ENCODE peak calls at places on chromosomes 7 and 10, in five cellular contexts. C, I, T, K and O are unnamed samples.

GRCh38 chr7:157037028-157037427 is 26.6 kb upstream of the MNX1 start:
- DNase-seq in C (no peak), T (no peak), I (no peak), K (no peak), O (no peak)

GRCh38 chr10:75187961-75188426 is 22.6 kb upstream of the VDAC2 start:
- DNase-seq in K (peak; percentile 56), C (peak; percentile 63), T (peak; percentile 20), I (peak; percentile 69), O (no peak)

GRCh38 chr10:20115929-20116328 is 299.7 kb downstream of the PLXDC2 start:
- DNase-seq in C (no peak), I (no peak), K (no peak), T (no peak), O (no peak)

GRCh38 chr10:70053212-70053895 is 708 bp downstream of the MACROH2A2 start:
- DNase-seq in C (peak; percentile 80), T (no peak), K (no peak), I (no peak), O (no peak)

GRCh38 chr7:2517678-2518077 is 1.9 kb upstream of the LFNG start:
- DNase-seq in C (no peak), T (no peak), I (no peak), K (no peak), O (no peak)

GRCh38 chr7:157961731-157962457 is 625.1 kb downstream of the DNAJB6 start:
- DNase-seq in K (no peak), C (no peak), T (no peak), I (no peak), O (no peak)

GRCh38 chr7:29146888-29147609 is 712 bp upstream of the CPVL start:
- DNase-seq in C (no peak), K (no peak), I (peak; percentile 60), T (no peak), O (no peak)

GRCh38 chr10:110684800-110685446 is 40.8 kb downstream of the RBM20 start:
- DNase-seq in K (no peak), I (no peak), C (no peak), T (no peak), O (no peak)

GRCh38 chr7:93935112-93935511 is 13.6 kb downstream of the GNG11 start:
- DNase-seq in C (no peak), K (no peak), I (no peak), T (no peak), O (no peak)

GRCh38 chr10:17214486-17214885 is 13.0 kb upstream of the TRDMT1 start:
- DNase-seq in I (no peak), C (no peak), K (no peak), T (no peak), O (no peak)

GRCh38 chr10:35423505-35424306 is 87.4 kb downstream of the CCNY start:
- DNase-seq in T (no peak), I (no peak), C (no peak), K (no peak), O (no peak)

GRCh38 chr7:50793115-50793946 is 10.6 kb upstream of the GRB10 start:
- DNase-seq in I (no peak), C (peak; percentile 67), K (peak; percentile 86), T (no peak), O (peak; percentile 63)

GRCh38 chr10:115942106-115942505 is 330.9 kb downstream of the GFRA1 start:
- DNase-seq in I (no peak), C (peak; percentile 23), K (no peak), T (no peak), O (no peak)

GRCh38 chr7:76351372-76351771 is 7.4 kb downstream of the YWHAG start:
- DNase-seq in K (no peak), C (no peak), T (no peak), I (no peak), O (no peak)

GRCh38 chr10:15035385-15036301 is 8.1 kb upstream of the OLAH start:
- DNase-seq in K (peak; percentile 51), C (no peak), I (no peak), T (no peak), O (peak; percentile 60)

GRCh38 chr10:27258838-27259532 is 18.4 kb upstream of the ACBD5 start:
- DNase-seq in T (no peak), I (no peak), C (peak; percentile 71), K (no peak), O (no peak)

GRCh38 chr10:63595072-63595471 is 73.9 kb downstream of the REEP3 start:
- DNase-seq in C (no peak), I (no peak), K (no peak), T (no peak), O (no peak)

GRCh38 chr10:132524443-132525285 is 12.9 kb upstream of the INPP5A start:
- DNase-seq in I (no peak), C (no peak), K (no peak), T (no peak), O (no peak)

GRCh38 chr10:132463333-132464255 is 66.6 kb downstream of the PWWP2B start:
- DNase-seq in I (no peak), K (no peak), C (no peak), T (no peak), O (no peak)

GRCh38 chr10:24929056-24929544 is 23.3 kb downstream of the PRTFDC1 start:
- DNase-seq in I (no peak), T (peak; percentile 79), C (no peak), K (no peak), O (no peak)

GRCh38 chr10:25117757-25118156 is 57.0 kb upstream of the GPR158 start:
- DNase-seq in C (no peak), T (no peak), I (no peak), K (no peak), O (no peak)

GRCh38 chr10:7119325-7120015 is 291.4 kb downstream of the SFMBT2 start:
- DNase-seq in K (peak; percentile 81), I (no peak), T (no peak), C (no peak), O (no peak)

GRCh38 chr7:32033006-32033405 is 37.2 kb downstream of the PDE1C start:
- DNase-seq in I (no peak), T (no peak), K (no peak), C (no peak), O (no peak)

GRCh38 chr7:65475734-65476319 is 102.2 kb downstream of the ZNF92 start:
- DNase-seq in C (no peak), K (no peak), I (peak; percentile 93), T (peak; percentile 67), O (no peak)

GRCh38 chr7:90824386-90825307 is 228.5 kb downstream of the CDK14 start:
- DNase-seq in T (no peak), K (no peak), I (no peak), C (no peak), O (no peak)

GRCh38 chr10:120738658-120739057 is 112.5 kb upstream of the WDR11 start:
- DNase-seq in I (no peak), T (no peak), K (no peak), C (no peak), O (no peak)

GRCh38 chr10:12042409-12042796 is 206 bp downstream of the UPF2 start:
- DNase-seq in C (no peak), K (peak; percentile 80), T (no peak), I (no peak), O (no peak)
- TF ChIP-seq GABPA in C (no peak), K (no peak), T (no peak), I (no peak), O (no peak)

GRCh38 chr7:35485436-35485835 is 209.5 kb downstream of the HERPUD2 start:
- DNase-seq in T (no peak), K (no peak), C (no peak), I (no peak), O (no peak)
- TF ChIP-seq REST in T (no peak), K (no peak), C (no peak), I (no peak), O (no peak)

GRCh38 chr7:82521906-82522445 is 78.4 kb upstream of the CACNA2D1 start:
- DNase-seq in T (no peak), K (no peak), I (no peak), C (no peak), O (no peak)

GRCh38 chr7:82511542-82511941 is 68.0 kb upstream of the CACNA2D1 start:
- DNase-seq in C (no peak), T (no peak), K (no peak), I (no peak), O (no peak)

GRCh38 chr7:82517059-82517458 is 73.5 kb upstream of the CACNA2D1 start:
- DNase-seq in T (no peak), C (no peak), I (no peak), K (no peak), O (no peak)
- TF ChIP-seq GABPA in T (no peak), C (no peak), I (no peak), K (no peak), O (no peak)

GRCh38 chr10:30784896-30785605 is 155.5 kb upstream of the LYZL2 start:
- DNase-seq in T (no peak), K (no peak), I (no peak), C (peak; percentile 91), O (no peak)

GRCh38 chr10:30786131-30786530 is 156.6 kb upstream of the LYZL2 start:
- DNase-seq in K (no peak), I (no peak), C (no peak), T (no peak), O (no peak)

GRCh38 chr10:30791197-30791611 is 161.7 kb upstream of the LYZL2 start:
- DNase-seq in T (no peak), C (no peak), K (no peak), I (no peak), O (no peak)

GRCh38 chr10:30786906-30787305 is 157.4 kb upstream of the LYZL2 start:
- DNase-seq in T (no peak), C (no peak), I (no peak), K (no peak), O (no peak)

DNA sequence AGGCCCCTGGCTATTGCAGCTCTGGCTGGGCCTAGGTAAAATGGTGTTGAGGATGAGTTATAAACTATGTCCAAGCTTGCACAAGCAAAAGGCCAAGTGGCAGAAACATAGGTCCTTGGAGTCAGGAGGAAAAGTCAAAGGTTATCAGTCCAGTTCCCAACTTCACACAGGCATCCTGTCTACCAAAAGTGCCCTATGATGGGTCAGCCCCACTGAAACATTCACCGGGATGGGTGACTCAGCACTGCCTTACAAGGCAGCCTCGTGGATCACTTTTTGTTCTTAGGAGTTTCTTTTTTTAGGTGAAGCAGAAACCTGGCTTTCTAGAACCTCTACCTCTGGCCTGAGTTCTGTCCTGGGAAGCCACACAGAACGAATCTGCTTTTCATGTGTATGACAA is 158.8 kb upstream of the LYZL2 start:
- DNase-seq in C (no peak), I (no peak), K (no peak), T (no peak), O (no peak)
- TF ChIP-seq REST in C (no peak), I (no peak), K (no peak), T (no peak), O (no peak)